ENCODE peak calls at places on chromosomes 16 and 17, in eight cellular contexts. One of them, this sample, is unnamed.

GRCh38 chr17:64097196-64097936 is 32.6 kb downstream of the ERN1 start:
- DNase-seq in M059J: peak; percentile 64
- DNase-seq in AG10803: no peak
- DNase-seq in ovary: no peak
- DNase-seq in NCI-H1105 treated with DMSO at 0.1 percent for 48 hours: no peak
- DNase-seq in T-cell: no peak
- DNase-seq in LHCN-M2: peak; percentile 64
- DNase-seq in AG04450: no peak
- DNase-seq in this sample: peak; percentile 89

GRCh38 chr16:2526135-2526534 is 5.1 kb downstream of the CEMP1 start:
- DNase-seq in T-cell: no peak
- DNase-seq in AG04450: no peak
- DNase-seq in M059J: no peak
- DNase-seq in NCI-H1105 treated with DMSO at 0.1 percent for 48 hours: no peak
- DNase-seq in AG10803: no peak
- DNase-seq in LHCN-M2: no peak
- DNase-seq in ovary: no peak
- DNase-seq in this sample: no peak

GRCh38 chr16:58236231-58236690 is 38.4 kb upstream of the CSNK2A2 start:
- DNase-seq in M059J: peak; percentile 71
- DNase-seq in T-cell: peak; percentile 31
- DNase-seq in LHCN-M2: peak; percentile 51
- DNase-seq in NCI-H1105 treated with DMSO at 0.1 percent for 48 hours: peak; percentile 34
- DNase-seq in ovary: peak; percentile 46
- DNase-seq in AG04450: peak; percentile 3
- DNase-seq in AG10803: peak; percentile 48
- DNase-seq in this sample: peak; percentile 48

GRCh38 chr16:66508261-66508913 is 41.5 kb downstream of the TK2 start:
- DNase-seq in AG04450: no peak
- DNase-seq in M059J: peak; percentile 91
- DNase-seq in LHCN-M2: no peak
- DNase-seq in T-cell: no peak
- DNase-seq in ovary: peak; percentile 10
- DNase-seq in NCI-H1105 treated with DMSO at 0.1 percent for 48 hours: no peak
- DNase-seq in AG10803: no peak
- DNase-seq in this sample: no peak

GRCh38 chr16:23334950-23335349 is 32.8 kb downstream of the SCNN1B start:
- DNase-seq in T-cell: no peak
- DNase-seq in M059J: no peak
- DNase-seq in LHCN-M2: no peak
- DNase-seq in AG10803: no peak
- DNase-seq in ovary: no peak
- DNase-seq in AG04450: no peak
- DNase-seq in NCI-H1105 treated with DMSO at 0.1 percent for 48 hours: no peak
- DNase-seq in this sample: no peak

GRCh38 chr16:82195917-82196494 is 26.0 kb upstream of the MPHOSPH6 start:
- DNase-seq in AG10803: peak; percentile 25
- DNase-seq in NCI-H1105 treated with DMSO at 0.1 percent for 48 hours: no peak
- DNase-seq in T-cell: no peak
- DNase-seq in M059J: no peak
- DNase-seq in LHCN-M2: no peak
- DNase-seq in AG04450: no peak
- DNase-seq in ovary: no peak
- DNase-seq in this sample: peak; percentile 81

GRCh38 chr17:44557653-44558285 is 485 bp downstream of the FZD2 start:
- DNase-seq in LHCN-M2: peak; percentile 62
- DNase-seq in T-cell: no peak
- DNase-seq in AG04450: no peak
- DNase-seq in ovary: peak; percentile 56
- DNase-seq in AG10803: peak; percentile 66
- DNase-seq in NCI-H1105 treated with DMSO at 0.1 percent for 48 hours: no peak
- DNase-seq in M059J: peak; percentile 59
- DNase-seq in this sample: peak; percentile 80

GRCh38 chr16:85908889-85909584 is 10.1 kb downstream of the IRF8 start:
- DNase-seq in T-cell: no peak
- DNase-seq in AG04450: no peak
- DNase-seq in M059J: no peak
- DNase-seq in AG10803: no peak
- DNase-seq in LHCN-M2: no peak
- DNase-seq in ovary: no peak
- DNase-seq in NCI-H1105 treated with DMSO at 0.1 percent for 48 hours: no peak
- DNase-seq in this sample: no peak

GRCh38 chr17:21524211-21524591 is 148.0 kb downstream of the KCNJ12 start:
- DNase-seq in NCI-H1105 treated with DMSO at 0.1 percent for 48 hours: no peak
- DNase-seq in M059J: peak; percentile 41
- DNase-seq in AG10803: no peak
- DNase-seq in LHCN-M2: peak; percentile 70
- DNase-seq in ovary: no peak
- DNase-seq in AG04450: peak; percentile 45
- DNase-seq in T-cell: no peak
- DNase-seq in this sample: peak; percentile 89

GRCh38 chr16:68116256-68116853 is 31.2 kb downstream of the NFATC3 start:
- DNase-seq in NCI-H1105 treated with DMSO at 0.1 percent for 48 hours: no peak
- DNase-seq in T-cell: no peak
- DNase-seq in M059J: peak; percentile 26
- DNase-seq in AG10803: peak; percentile 29
- DNase-seq in LHCN-M2: peak; percentile 31
- DNase-seq in ovary: no peak
- DNase-seq in AG04450: no peak
- DNase-seq in this sample: peak; percentile 56

GRCh38 chr17:56292010-56292409 is 138.7 kb downstream of the ANKFN1 start:
- DNase-seq in T-cell: no peak
- DNase-seq in NCI-H1105 treated with DMSO at 0.1 percent for 48 hours: no peak
- DNase-seq in LHCN-M2: peak; percentile 96
- DNase-seq in ovary: no peak
- DNase-seq in AG04450: peak; percentile 20
- DNase-seq in M059J: peak; percentile 92
- DNase-seq in AG10803: peak; percentile 76
- DNase-seq in this sample: peak; percentile 6

GRCh38 chr17:63035695-63036094 is 69.7 kb downstream of the TANC2 start:
- DNase-seq in T-cell: no peak
- DNase-seq in ovary: no peak
- DNase-seq in AG10803: peak; percentile 44
- DNase-seq in NCI-H1105 treated with DMSO at 0.1 percent for 48 hours: no peak
- DNase-seq in M059J: peak; percentile 75
- DNase-seq in LHCN-M2: peak; percentile 30
- DNase-seq in AG04450: no peak
- DNase-seq in this sample: no peak

GRCh38 chr16:23107878-23108277 is 41.4 kb downstream of the USP31 start:
- DNase-seq in ovary: no peak
- DNase-seq in AG10803: peak; percentile 18
- DNase-seq in M059J: no peak
- DNase-seq in NCI-H1105 treated with DMSO at 0.1 percent for 48 hours: no peak
- DNase-seq in LHCN-M2: no peak
- DNase-seq in T-cell: no peak
- DNase-seq in AG04450: no peak
- DNase-seq in this sample: no peak

GRCh38 chr17:78151514-78152008 is 5.4 kb downstream of the C17orf99 start:
- DNase-seq in AG10803: no peak
- DNase-seq in T-cell: no peak
- DNase-seq in M059J: no peak
- DNase-seq in NCI-H1105 treated with DMSO at 0.1 percent for 48 hours: no peak
- DNase-seq in AG04450: no peak
- DNase-seq in ovary: no peak
- DNase-seq in LHCN-M2: no peak
- DNase-seq in this sample: no peak

GRCh38 chr16:1757714-1758461 is 13.5 kb downstream of the NME3 start:
- DNase-seq in AG10803: no peak
- DNase-seq in AG04450: no peak
- DNase-seq in ovary: no peak
- DNase-seq in NCI-H1105 treated with DMSO at 0.1 percent for 48 hours: no peak
- DNase-seq in T-cell: no peak
- DNase-seq in LHCN-M2: no peak
- DNase-seq in M059J: no peak
- DNase-seq in this sample: no peak

GRCh38 chr16:69839798-69840409 is 77.8 kb downstream of the WWP2 start:
- DNase-seq in AG10803: no peak
- DNase-seq in T-cell: no peak
- DNase-seq in M059J: no peak
- DNase-seq in AG04450: no peak
- DNase-seq in ovary: no peak
- DNase-seq in NCI-H1105 treated with DMSO at 0.1 percent for 48 hours: no peak
- DNase-seq in LHCN-M2: no peak
- DNase-seq in this sample: no peak

GRCh38 chr17:59800530-59800942 is 92.2 kb downstream of the TUBD1 start:
- DNase-seq in NCI-H1105 treated with DMSO at 0.1 percent for 48 hours: no peak
- DNase-seq in AG10803: peak; percentile 28
- DNase-seq in ovary: no peak
- DNase-seq in M059J: peak; percentile 74
- DNase-seq in LHCN-M2: peak; percentile 35
- DNase-seq in T-cell: no peak
- DNase-seq in AG04450: no peak
- DNase-seq in this sample: peak; percentile 96

This sample was measured in fibroblast of villous mesenchyme.